ENCODE peak calls at places on chromosome 19, in four cellular contexts. One of them, this sample, is unnamed.

GRCh38 chr19:35296644-35297514 is 4.9 kb downstream of the MAG start:
- DNase-seq in RKO: no peak
- DNase-seq in posterior cingulate gyrus: no peak
- DNase-seq in stimulated activated CD4-positive, alpha-beta T cell treated with anti-CD3 and anti-CD28 coated beads, Interleukin-1b, Interleukin-23, amount 100 ng/mL, for 24 hours: no peak
- DNase-seq in this sample: no peak

GRCh38 chr19:7904074-7905020 is 670 bp downstream of the MAP2K7 start:
- DNase-seq in RKO: no peak
- DNase-seq in posterior cingulate gyrus: no peak
- DNase-seq in stimulated activated CD4-positive, alpha-beta T cell treated with anti-CD3 and anti-CD28 coated beads, Interleukin-1b, Interleukin-23, amount 100 ng/mL, for 24 hours: peak; percentile 38
- DNase-seq in this sample: no peak

GRCh38 chr19:15471639-15472101 is 7.3 kb upstream of the RASAL3 start:
- DNase-seq in RKO: no peak
- DNase-seq in posterior cingulate gyrus: peak; percentile 21
- DNase-seq in stimulated activated CD4-positive, alpha-beta T cell treated with anti-CD3 and anti-CD28 coated beads, Interleukin-1b, Interleukin-23, amount 100 ng/mL, for 24 hours: no peak
- DNase-seq in this sample: no peak

GRCh38 chr19:33554821-33555220 is 33.2 kb upstream of the PEPD start:
- DNase-seq in RKO: no peak
- DNase-seq in posterior cingulate gyrus: peak; percentile 39
- DNase-seq in stimulated activated CD4-positive, alpha-beta T cell treated with anti-CD3 and anti-CD28 coated beads, Interleukin-1b, Interleukin-23, amount 100 ng/mL, for 24 hours: no peak
- DNase-seq in this sample: no peak

GRCh38 chr19:14545716-14546082 is 16.3 kb downstream of the TECR start:
- DNase-seq in RKO: no peak
- DNase-seq in posterior cingulate gyrus: no peak
- DNase-seq in stimulated activated CD4-positive, alpha-beta T cell treated with anti-CD3 and anti-CD28 coated beads, Interleukin-1b, Interleukin-23, amount 100 ng/mL, for 24 hours: no peak
- DNase-seq in this sample: no peak

GRCh38 chr19:54475706-54476105 is 2.6 kb upstream of the CDC42EP5 start:
- DNase-seq in RKO: no peak
- DNase-seq in posterior cingulate gyrus: no peak
- DNase-seq in stimulated activated CD4-positive, alpha-beta T cell treated with anti-CD3 and anti-CD28 coated beads, Interleukin-1b, Interleukin-23, amount 100 ng/mL, for 24 hours: no peak
- DNase-seq in this sample: no peak

GRCh38 chr19:18478545-18479311 is 40.8 kb upstream of the ISYNA1 start:
- DNase-seq in RKO: peak; percentile 89
- DNase-seq in posterior cingulate gyrus: peak; percentile 81
- DNase-seq in stimulated activated CD4-positive, alpha-beta T cell treated with anti-CD3 and anti-CD28 coated beads, Interleukin-1b, Interleukin-23, amount 100 ng/mL, for 24 hours: peak; percentile 70
- DNase-seq in this sample: no peak

GRCh38 chr19:10295305-10295846 is 5.6 kb downstream of the ICAM5 start:
- DNase-seq in RKO: no peak
- DNase-seq in posterior cingulate gyrus: no peak
- DNase-seq in stimulated activated CD4-positive, alpha-beta T cell treated with anti-CD3 and anti-CD28 coated beads, Interleukin-1b, Interleukin-23, amount 100 ng/mL, for 24 hours: no peak
- DNase-seq in this sample: no peak

GRCh38 chr19:12930002-12930645 is 3.4 kb downstream of the FARSA start:
- DNase-seq in RKO: no peak
- DNase-seq in posterior cingulate gyrus: no peak
- DNase-seq in stimulated activated CD4-positive, alpha-beta T cell treated with anti-CD3 and anti-CD28 coated beads, Interleukin-1b, Interleukin-23, amount 100 ng/mL, for 24 hours: no peak
- DNase-seq in this sample: no peak

GRCh38 chr19:43574424-43575155 is 737 bp downstream of the XRCC1 start:
- DNase-seq in RKO: peak; percentile 91
- DNase-seq in posterior cingulate gyrus: no peak
- DNase-seq in stimulated activated CD4-positive, alpha-beta T cell treated with anti-CD3 and anti-CD28 coated beads, Interleukin-1b, Interleukin-23, amount 100 ng/mL, for 24 hours: no peak
- DNase-seq in this sample: no peak

GRCh38 chr19:16445238-16446107 is 26.3 kb downstream of the EPS15L1 start:
- DNase-seq in RKO: peak; percentile 57
- DNase-seq in posterior cingulate gyrus: no peak
- DNase-seq in stimulated activated CD4-positive, alpha-beta T cell treated with anti-CD3 and anti-CD28 coated beads, Interleukin-1b, Interleukin-23, amount 100 ng/mL, for 24 hours: no peak
- DNase-seq in this sample: no peak

GRCh38 chr19:18526316-18526715 is 4.4 kb upstream of the ELL start:
- DNase-seq in RKO: no peak
- DNase-seq in posterior cingulate gyrus: no peak
- DNase-seq in stimulated activated CD4-positive, alpha-beta T cell treated with anti-CD3 and anti-CD28 coated beads, Interleukin-1b, Interleukin-23, amount 100 ng/mL, for 24 hours: no peak
- DNase-seq in this sample: no peak

GRCh38 chr19:11581740-11582139 is 4.3 kb upstream of the ACP5 start:
- DNase-seq in RKO: no peak
- DNase-seq in posterior cingulate gyrus: no peak
- DNase-seq in stimulated activated CD4-positive, alpha-beta T cell treated with anti-CD3 and anti-CD28 coated beads, Interleukin-1b, Interleukin-23, amount 100 ng/mL, for 24 hours: peak; percentile 39
- DNase-seq in this sample: no peak

GRCh38 chr19:3433313-3433712 is 47.0 kb downstream of the SMIM24 start:
- DNase-seq in RKO: no peak
- DNase-seq in posterior cingulate gyrus: no peak
- DNase-seq in stimulated activated CD4-positive, alpha-beta T cell treated with anti-CD3 and anti-CD28 coated beads, Interleukin-1b, Interleukin-23, amount 100 ng/mL, for 24 hours: no peak
- DNase-seq in this sample: no peak

GRCh38 chr19:5045956-5046338 is 77.0 kb downstream of the KDM4B start:
- DNase-seq in RKO: no peak
- DNase-seq in posterior cingulate gyrus: no peak
- DNase-seq in stimulated activated CD4-positive, alpha-beta T cell treated with anti-CD3 and anti-CD28 coated beads, Interleukin-1b, Interleukin-23, amount 100 ng/mL, for 24 hours: no peak
- DNase-seq in this sample: no peak

GRCh38 chr19:33622505-33622808 is 704 bp downstream of the CHST8 start:
- DNase-seq in RKO: no peak
- DNase-seq in posterior cingulate gyrus: no peak
- DNase-seq in stimulated activated CD4-positive, alpha-beta T cell treated with anti-CD3 and anti-CD28 coated beads, Interleukin-1b, Interleukin-23, amount 100 ng/mL, for 24 hours: no peak
- DNase-seq in this sample: no peak

GRCh38 chr19:45469132-45469834 is 1.5 kb downstream of the FOSB start:
- DNase-seq in RKO: peak; percentile 95
- DNase-seq in posterior cingulate gyrus: peak; percentile 97
- DNase-seq in stimulated activated CD4-positive, alpha-beta T cell treated with anti-CD3 and anti-CD28 coated beads, Interleukin-1b, Interleukin-23, amount 100 ng/mL, for 24 hours: peak; percentile 91
- DNase-seq in this sample: no peak

GRCh38 chr19:4690362-4690761 is 20.2 kb upstream of the MYDGF start:
- DNase-seq in RKO: no peak
- DNase-seq in posterior cingulate gyrus: no peak
- DNase-seq in stimulated activated CD4-positive, alpha-beta T cell treated with anti-CD3 and anti-CD28 coated beads, Interleukin-1b, Interleukin-23, amount 100 ng/mL, for 24 hours: no peak
- DNase-seq in this sample: no peak

GRCh38 chr19:41537789-41538188 is 38.2 kb upstream of the CEACAM21 start:
- DNase-seq in RKO: no peak
- DNase-seq in posterior cingulate gyrus: no peak
- DNase-seq in stimulated activated CD4-positive, alpha-beta T cell treated with anti-CD3 and anti-CD28 coated beads, Interleukin-1b, Interleukin-23, amount 100 ng/mL, for 24 hours: no peak
- DNase-seq in this sample: no peak

GRCh38 chr19:956747-957451 is 27.2 kb upstream of the WDR18 start:
- DNase-seq in RKO: peak; percentile 47
- DNase-seq in posterior cingulate gyrus: no peak
- DNase-seq in stimulated activated CD4-positive, alpha-beta T cell treated with anti-CD3 and anti-CD28 coated beads, Interleukin-1b, Interleukin-23, amount 100 ng/mL, for 24 hours: no peak
- DNase-seq in this sample: no peak

GRCh38 chr19:33795370-33796163 is 1.1 kb upstream of the KCTD15 start:
- DNase-seq in RKO: peak; percentile 77
- DNase-seq in posterior cingulate gyrus: peak; percentile 90
- DNase-seq in stimulated activated CD4-positive, alpha-beta T cell treated with anti-CD3 and anti-CD28 coated beads, Interleukin-1b, Interleukin-23, amount 100 ng/mL, for 24 hours: peak; percentile 46
- DNase-seq in this sample: no peak

GRCh38 chr19:44745386-44745831 is 3.1 kb upstream of the BCL3 start:
- DNase-seq in RKO: no peak
- DNase-seq in posterior cingulate gyrus: no peak
- DNase-seq in stimulated activated CD4-positive, alpha-beta T cell treated with anti-CD3 and anti-CD28 coated beads, Interleukin-1b, Interleukin-23, amount 100 ng/mL, for 24 hours: no peak
- DNase-seq in this sample: no peak

GRCh38 chr19:1240925-1241324 is 626 bp upstream of the ATP5F1D start:
- DNase-seq in RKO: no peak
- DNase-seq in posterior cingulate gyrus: no peak
- DNase-seq in stimulated activated CD4-positive, alpha-beta T cell treated with anti-CD3 and anti-CD28 coated beads, Interleukin-1b, Interleukin-23, amount 100 ng/mL, for 24 hours: no peak
- DNase-seq in this sample: no peak

GRCh38 chr19:543912-544608 is at the start of gene GZMM:
- DNase-seq in RKO: no peak
- DNase-seq in posterior cingulate gyrus: no peak
- DNase-seq in stimulated activated CD4-positive, alpha-beta T cell treated with anti-CD3 and anti-CD28 coated beads, Interleukin-1b, Interleukin-23, amount 100 ng/mL, for 24 hours: peak; percentile 61
- DNase-seq in this sample: no peak

GRCh38 chr19:48363810-48364563 is at the start of the genes SYNGR4 and TMEM143:
- DNase-seq in RKO: peak; percentile 99
- DNase-seq in posterior cingulate gyrus: peak; percentile 99
- DNase-seq in stimulated activated CD4-positive, alpha-beta T cell treated with anti-CD3 and anti-CD28 coated beads, Interleukin-1b, Interleukin-23, amount 100 ng/mL, for 24 hours: peak; percentile 96
- DNase-seq in this sample: peak; percentile 90

GRCh38 chr19:30000862-30001261 is 58.8 kb downstream of the URI1 start:
- DNase-seq in RKO: no peak
- DNase-seq in posterior cingulate gyrus: no peak
- DNase-seq in stimulated activated CD4-positive, alpha-beta T cell treated with anti-CD3 and anti-CD28 coated beads, Interleukin-1b, Interleukin-23, amount 100 ng/mL, for 24 hours: no peak
- DNase-seq in this sample: no peak

GRCh38 chr19:35545855-35546381 is 492 bp downstream of the TMEM147 start:
- DNase-seq in RKO: peak; percentile 37
- DNase-seq in posterior cingulate gyrus: no peak
- DNase-seq in stimulated activated CD4-positive, alpha-beta T cell treated with anti-CD3 and anti-CD28 coated beads, Interleukin-1b, Interleukin-23, amount 100 ng/mL, for 24 hours: peak; percentile 77
- DNase-seq in this sample: no peak

GRCh38 chr19:29866011-29866410 is 54.2 kb downstream of the CCNE1 start:
- DNase-seq in RKO: no peak
- DNase-seq in posterior cingulate gyrus: no peak
- DNase-seq in stimulated activated CD4-positive, alpha-beta T cell treated with anti-CD3 and anti-CD28 coated beads, Interleukin-1b, Interleukin-23, amount 100 ng/mL, for 24 hours: no peak
- DNase-seq in this sample: no peak

GRCh38 chr19:48836089-48837017 is at the start of gene HSD17B14:
- DNase-seq in RKO: no peak
- DNase-seq in posterior cingulate gyrus: no peak
- DNase-seq in stimulated activated CD4-positive, alpha-beta T cell treated with anti-CD3 and anti-CD28 coated beads, Interleukin-1b, Interleukin-23, amount 100 ng/mL, for 24 hours: no peak
- DNase-seq in this sample: no peak

GRCh38 chr19:8630796-8631424 is 477 bp downstream of the NFILZ start:
- DNase-seq in RKO: no peak
- DNase-seq in posterior cingulate gyrus: no peak
- DNase-seq in stimulated activated CD4-positive, alpha-beta T cell treated with anti-CD3 and anti-CD28 coated beads, Interleukin-1b, Interleukin-23, amount 100 ng/mL, for 24 hours: no peak
- DNase-seq in this sample: no peak

This sample was measured in Panc1.